ENCODE peak calls at places on chromosomes 7 and 10, in seven cellular contexts. One of them, this sample, is unnamed.

GRCh38 chr10:113180401-113181154 is 230.5 kb downstream of the TCF7L2 start:
- DNase-seq in CD8-positive, alpha-beta T cell: no peak
- DNase-seq in Caco-2: no peak
- DNase-seq in cardiac muscle cell: peak; percentile 38
- DNase-seq in K562: no peak
- DNase-seq in neural progenitor cell: no peak
- DNase-seq in gastrocnemius medialis: no peak
- DNase-seq in this sample: no peak

GRCh38 chr7:94142281-94142680 is 138.1 kb upstream of the BET1 start:
- DNase-seq in cardiac muscle cell: no peak
- DNase-seq in gastrocnemius medialis: no peak
- DNase-seq in Caco-2: no peak
- DNase-seq in K562: no peak
- DNase-seq in CD8-positive, alpha-beta T cell: no peak
- DNase-seq in neural progenitor cell: no peak
- DNase-seq in this sample: no peak

GRCh38 chr10:98030991-98031431 is 590 bp upstream of the CRTAC1 start:
- DNase-seq in gastrocnemius medialis: no peak
- DNase-seq in cardiac muscle cell: no peak
- DNase-seq in CD8-positive, alpha-beta T cell: no peak
- DNase-seq in K562: no peak
- DNase-seq in Caco-2: no peak
- DNase-seq in neural progenitor cell: peak; percentile 73
- DNase-seq in this sample: no peak

GRCh38 chr10:6669269-6669859 is 89.3 kb upstream of the PRKCQ start:
- DNase-seq in CD8-positive, alpha-beta T cell: no peak
- DNase-seq in cardiac muscle cell: peak; percentile 73
- DNase-seq in K562: peak; percentile 26
- DNase-seq in Caco-2: peak; percentile 41
- DNase-seq in neural progenitor cell: peak; percentile 41
- DNase-seq in gastrocnemius medialis: no peak
- DNase-seq in this sample: peak; percentile 72

GRCh38 chr7:82578430-82578829 is 134.9 kb upstream of the CACNA2D1 start:
- DNase-seq in K562: no peak
- DNase-seq in neural progenitor cell: no peak
- DNase-seq in cardiac muscle cell: peak; percentile 70
- DNase-seq in gastrocnemius medialis: no peak
- DNase-seq in Caco-2: no peak
- DNase-seq in CD8-positive, alpha-beta T cell: no peak
- DNase-seq in this sample: no peak

GRCh38 chr7:100171840-100172239 is 3.4 kb upstream of the GAL3ST4 start:
- DNase-seq in K562: no peak
- DNase-seq in Caco-2: no peak
- DNase-seq in gastrocnemius medialis: no peak
- DNase-seq in CD8-positive, alpha-beta T cell: no peak
- DNase-seq in neural progenitor cell: no peak
- DNase-seq in cardiac muscle cell: no peak
- DNase-seq in this sample: no peak

GRCh38 chr7:79620291-79620690 is 166.8 kb upstream of the MAGI2 start:
- DNase-seq in CD8-positive, alpha-beta T cell: no peak
- DNase-seq in K562: no peak
- DNase-seq in cardiac muscle cell: peak; percentile 3
- DNase-seq in neural progenitor cell: no peak
- DNase-seq in Caco-2: no peak
- DNase-seq in gastrocnemius medialis: no peak
- DNase-seq in this sample: no peak

GRCh38 chr7:39754326-39755120 is 131.2 kb downstream of the RALA start:
- DNase-seq in Caco-2: no peak
- DNase-seq in neural progenitor cell: no peak
- DNase-seq in cardiac muscle cell: peak; percentile 25
- DNase-seq in CD8-positive, alpha-beta T cell: no peak
- DNase-seq in gastrocnemius medialis: no peak
- DNase-seq in K562: no peak
- DNase-seq in this sample: no peak

GRCh38 chr7:130142654-130143333 is 62.4 kb downstream of the TMEM209 start:
- DNase-seq in K562: no peak
- DNase-seq in CD8-positive, alpha-beta T cell: no peak
- DNase-seq in Caco-2: no peak
- DNase-seq in neural progenitor cell: no peak
- DNase-seq in cardiac muscle cell: no peak
- DNase-seq in gastrocnemius medialis: no peak
- DNase-seq in this sample: no peak

GRCh38 chr7:139203992-139204391 is 27.0 kb upstream of the UBN2 start:
- DNase-seq in CD8-positive, alpha-beta T cell: no peak
- DNase-seq in Caco-2: no peak
- DNase-seq in K562: no peak
- DNase-seq in cardiac muscle cell: no peak
- DNase-seq in neural progenitor cell: no peak
- DNase-seq in gastrocnemius medialis: no peak
- DNase-seq in this sample: no peak

GRCh38 chr7:76234931-76235441 is 33.3 kb downstream of the SRRM3 start:
- DNase-seq in gastrocnemius medialis: peak; percentile 26
- DNase-seq in CD8-positive, alpha-beta T cell: peak; percentile 39
- DNase-seq in neural progenitor cell: peak; percentile 90
- DNase-seq in cardiac muscle cell: peak; percentile 90
- DNase-seq in Caco-2: peak; percentile 90
- DNase-seq in K562: peak; percentile 100
- DNase-seq in this sample: peak; percentile 79

GRCh38 chr10:123991622-123992570 is 100.3 kb upstream of the CPXM2 start:
- DNase-seq in neural progenitor cell: no peak
- DNase-seq in CD8-positive, alpha-beta T cell: no peak
- DNase-seq in gastrocnemius medialis: no peak
- DNase-seq in K562: no peak
- DNase-seq in Caco-2: no peak
- DNase-seq in cardiac muscle cell: peak; percentile 19
- DNase-seq in this sample: no peak

GRCh38 chr7:112495156-112495788 is 14.5 kb downstream of the LSMEM1 start:
- DNase-seq in CD8-positive, alpha-beta T cell: no peak
- DNase-seq in cardiac muscle cell: no peak
- DNase-seq in Caco-2: no peak
- DNase-seq in neural progenitor cell: no peak
- DNase-seq in K562: no peak
- DNase-seq in gastrocnemius medialis: no peak
- DNase-seq in this sample: no peak

GRCh38 chr7:157849726-157850125 is 512.9 kb downstream of the DNAJB6 start:
- DNase-seq in gastrocnemius medialis: no peak
- DNase-seq in Caco-2: no peak
- DNase-seq in cardiac muscle cell: no peak
- DNase-seq in CD8-positive, alpha-beta T cell: no peak
- DNase-seq in neural progenitor cell: no peak
- DNase-seq in K562: no peak
- DNase-seq in this sample: no peak

GRCh38 chr7:141225916-141226618 is 152.2 kb downstream of the TMEM178B start:
- DNase-seq in cardiac muscle cell: no peak
- DNase-seq in K562: no peak
- DNase-seq in gastrocnemius medialis: no peak
- DNase-seq in CD8-positive, alpha-beta T cell: no peak
- DNase-seq in neural progenitor cell: no peak
- DNase-seq in Caco-2: no peak
- DNase-seq in this sample: no peak

GRCh38 chr10:90879062-90879461 is 7.3 kb downstream of the RPP30 start:
- DNase-seq in cardiac muscle cell: no peak
- DNase-seq in gastrocnemius medialis: no peak
- DNase-seq in K562: no peak
- DNase-seq in neural progenitor cell: no peak
- DNase-seq in Caco-2: no peak
- DNase-seq in CD8-positive, alpha-beta T cell: no peak
- DNase-seq in this sample: no peak

GRCh38 chr10:5323446-5323845 is 41.3 kb upstream of the UCN3 start:
- DNase-seq in gastrocnemius medialis: no peak
- DNase-seq in CD8-positive, alpha-beta T cell: no peak
- DNase-seq in K562: no peak
- DNase-seq in Caco-2: no peak
- DNase-seq in neural progenitor cell: no peak
- DNase-seq in cardiac muscle cell: no peak
- DNase-seq in this sample: no peak

GRCh38 chr7:88500146-88500545 is 193.5 kb upstream of the STEAP4 start:
- DNase-seq in Caco-2: no peak
- DNase-seq in gastrocnemius medialis: no peak
- DNase-seq in CD8-positive, alpha-beta T cell: no peak
- DNase-seq in cardiac muscle cell: no peak
- DNase-seq in neural progenitor cell: no peak
- DNase-seq in K562: no peak
- DNase-seq in this sample: no peak

GRCh38 chr7:150407588-150408392 is 28.7 kb downstream of the ZNF775 start:
- DNase-seq in neural progenitor cell: no peak
- DNase-seq in CD8-positive, alpha-beta T cell: no peak
- DNase-seq in gastrocnemius medialis: no peak
- DNase-seq in Caco-2: no peak
- DNase-seq in cardiac muscle cell: no peak
- DNase-seq in K562: peak; percentile 38
- DNase-seq in this sample: no peak

GRCh38 chr10:91690412-91690811 is 57.5 kb upstream of the PPP1R3C start:
- DNase-seq in gastrocnemius medialis: no peak
- DNase-seq in cardiac muscle cell: no peak
- DNase-seq in CD8-positive, alpha-beta T cell: no peak
- DNase-seq in Caco-2: no peak
- DNase-seq in K562: no peak
- DNase-seq in neural progenitor cell: no peak
- DNase-seq in this sample: no peak

GRCh38 chr10:114413398-114413797 is 9.1 kb upstream of the AFAP1L2 start:
- DNase-seq in CD8-positive, alpha-beta T cell: no peak
- DNase-seq in cardiac muscle cell: peak; percentile 21
- DNase-seq in Caco-2: no peak
- DNase-seq in K562: no peak
- DNase-seq in gastrocnemius medialis: no peak
- DNase-seq in neural progenitor cell: no peak
- DNase-seq in this sample: no peak

GRCh38 chr10:76444034-76444800 is 1012.8 kb downstream of the LRMDA start:
- DNase-seq in gastrocnemius medialis: peak; percentile 73
- DNase-seq in CD8-positive, alpha-beta T cell: no peak
- DNase-seq in Caco-2: no peak
- DNase-seq in K562: no peak
- DNase-seq in cardiac muscle cell: peak; percentile 44
- DNase-seq in neural progenitor cell: no peak
- DNase-seq in this sample: no peak

GRCh38 chr7:41487229-41487861 is 215.5 kb downstream of the INHBA start:
- DNase-seq in CD8-positive, alpha-beta T cell: no peak
- DNase-seq in neural progenitor cell: no peak
- DNase-seq in cardiac muscle cell: peak; percentile 71
- DNase-seq in K562: no peak
- DNase-seq in Caco-2: no peak
- DNase-seq in gastrocnemius medialis: no peak
- DNase-seq in this sample: no peak
- H3K4me3 ChIP-seq in CD8-positive, alpha-beta T cell: no peak overlapping the region
- H3K4me3 ChIP-seq in neural progenitor cell: no peak overlapping the region
- H3K4me3 ChIP-seq in cardiac muscle cell: no peak overlapping the region
- H3K4me3 ChIP-seq in K562: no peak overlapping the region
- H3K4me3 ChIP-seq in Caco-2: no peak overlapping the region
- H3K4me3 ChIP-seq in gastrocnemius medialis: no peak overlapping the region
- H3K4me3 ChIP-seq in this sample: no peak overlapping the region

GRCh38 chr10:80090120-80090519 is 11.7 kb downstream of the TMEM254 start:
- DNase-seq in neural progenitor cell: no peak
- DNase-seq in CD8-positive, alpha-beta T cell: no peak
- DNase-seq in gastrocnemius medialis: no peak
- DNase-seq in cardiac muscle cell: no peak
- DNase-seq in Caco-2: no peak
- DNase-seq in K562: no peak
- DNase-seq in this sample: no peak
- H3K4me3 ChIP-seq in neural progenitor cell: no peak overlapping the region
- H3K4me3 ChIP-seq in CD8-positive, alpha-beta T cell: no peak overlapping the region
- H3K4me3 ChIP-seq in gastrocnemius medialis: no peak overlapping the region
- H3K4me3 ChIP-seq in cardiac muscle cell: no peak overlapping the region
- H3K4me3 ChIP-seq in Caco-2: no peak overlapping the region
- H3K4me3 ChIP-seq in K562: no peak overlapping the region
- H3K4me3 ChIP-seq in this sample: no peak overlapping the region

DNA sequence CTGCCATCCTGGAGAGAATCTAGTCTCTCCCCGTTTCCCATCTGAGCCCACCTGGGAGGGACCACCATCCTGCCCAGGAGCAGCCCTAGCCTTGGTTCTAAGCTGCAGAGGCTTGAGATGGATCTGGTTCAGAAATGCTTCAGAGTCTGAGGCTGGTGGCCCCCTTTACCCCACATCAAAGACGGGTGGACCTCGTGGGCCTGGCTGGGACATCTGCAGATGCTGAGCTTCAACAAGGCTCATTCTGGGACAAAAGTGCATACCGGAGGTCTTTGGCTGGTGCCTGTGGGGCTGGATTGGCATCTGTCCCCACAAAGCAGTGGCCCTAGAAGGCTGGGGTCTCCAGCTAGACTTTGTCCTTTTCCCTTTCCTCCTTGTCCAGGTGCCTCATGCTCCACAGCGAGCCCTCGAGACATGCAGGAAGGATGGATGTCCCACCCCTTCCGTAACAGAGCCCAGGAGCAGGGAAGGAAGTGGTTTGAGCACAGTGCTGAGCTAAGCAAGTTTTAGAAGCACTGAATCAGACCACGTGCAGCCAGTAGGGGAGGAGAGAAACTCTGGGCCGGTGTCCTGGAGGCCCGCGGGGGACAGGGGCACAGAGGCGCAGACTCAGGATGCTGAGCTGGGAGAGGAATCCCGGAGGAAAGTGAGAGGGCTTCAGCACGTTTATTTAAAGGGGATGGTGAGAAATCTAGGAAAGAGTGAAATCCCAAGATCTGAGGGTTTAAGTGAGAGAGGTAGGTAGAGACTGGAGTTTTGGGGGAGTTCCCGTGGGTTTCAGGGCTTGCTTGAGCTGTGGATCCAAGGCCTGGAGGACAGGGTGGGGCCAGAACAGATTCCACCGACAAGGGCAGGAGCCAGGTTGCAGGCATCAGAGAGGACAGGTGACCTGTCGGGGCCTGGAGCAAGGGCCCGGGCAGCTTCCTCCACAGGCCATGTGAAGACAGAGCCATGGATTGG is 4.6 kb upstream of the IRF5 start:
- DNase-seq in neural progenitor cell: no peak
- DNase-seq in cardiac muscle cell: peak; percentile 21
- DNase-seq in CD8-positive, alpha-beta T cell: no peak
- DNase-seq in K562: no peak
- DNase-seq in gastrocnemius medialis: peak; percentile 34
- DNase-seq in Caco-2: no peak
- DNase-seq in this sample: peak; percentile 71
- H3K4me3 ChIP-seq in neural progenitor cell: no peak overlapping the region
- H3K4me3 ChIP-seq in cardiac muscle cell: no peak overlapping the region
- H3K4me3 ChIP-seq in CD8-positive, alpha-beta T cell: peak overlapping the region; percentile 31
- H3K4me3 ChIP-seq in K562: no peak overlapping the region
- H3K4me3 ChIP-seq in gastrocnemius medialis: no peak overlapping the region
- H3K4me3 ChIP-seq in Caco-2: no peak overlapping the region
- H3K4me3 ChIP-seq in this sample: no peak overlapping the region

GRCh38 chr10:119210633-119211032 is 3.3 kb downstream of the GRK5 start:
- DNase-seq in cardiac muscle cell: no peak
- DNase-seq in gastrocnemius medialis: no peak
- DNase-seq in CD8-positive, alpha-beta T cell: no peak
- DNase-seq in K562: no peak
- DNase-seq in neural progenitor cell: no peak
- DNase-seq in Caco-2: no peak
- DNase-seq in this sample: no peak

GRCh38 chr10:119209050-119209735 is 1.8 kb downstream of the GRK5 start:
- DNase-seq in Caco-2: peak; percentile 75
- DNase-seq in neural progenitor cell: peak; percentile 83
- DNase-seq in gastrocnemius medialis: peak; percentile 42
- DNase-seq in K562: peak; percentile 55
- DNase-seq in cardiac muscle cell: peak; percentile 80
- DNase-seq in CD8-positive, alpha-beta T cell: peak; percentile 22
- DNase-seq in this sample: no peak

GRCh38 chr10:119209736-119210355 is 2.5 kb downstream of the GRK5 start:
- DNase-seq in cardiac muscle cell: peak; percentile 40
- DNase-seq in Caco-2: no peak
- DNase-seq in K562: no peak
- DNase-seq in gastrocnemius medialis: no peak
- DNase-seq in CD8-positive, alpha-beta T cell: no peak
- DNase-seq in neural progenitor cell: no peak
- DNase-seq in this sample: no peak

GRCh38 chr10:119211176-119211575 is 3.8 kb downstream of the GRK5 start:
- DNase-seq in neural progenitor cell: no peak
- DNase-seq in cardiac muscle cell: peak; percentile 77
- DNase-seq in Caco-2: no peak
- DNase-seq in gastrocnemius medialis: no peak
- DNase-seq in K562: no peak
- DNase-seq in CD8-positive, alpha-beta T cell: no peak
- DNase-seq in this sample: no peak

GRCh38 chr10:119211625-119212441 is 4.5 kb downstream of the GRK5 start:
- DNase-seq in gastrocnemius medialis: no peak
- DNase-seq in K562: no peak
- DNase-seq in Caco-2: no peak
- DNase-seq in cardiac muscle cell: peak; percentile 41
- DNase-seq in neural progenitor cell: peak; percentile 51
- DNase-seq in CD8-positive, alpha-beta T cell: no peak
- DNase-seq in this sample: peak; percentile 83
- H3K4me3 ChIP-seq in gastrocnemius medialis: peak overlapping the region; percentile 3
- H3K4me3 ChIP-seq in K562: no peak overlapping the region
- H3K4me3 ChIP-seq in Caco-2: no peak overlapping the region
- H3K4me3 ChIP-seq in cardiac muscle cell: no peak overlapping the region
- H3K4me3 ChIP-seq in neural progenitor cell: no peak overlapping the region
- H3K4me3 ChIP-seq in CD8-positive, alpha-beta T cell: peak overlapping the region; percentile 2
- H3K4me3 ChIP-seq in this sample: peak overlapping the region; percentile 49